ENCODE peak calls at places on chromosomes 11 and 22, in five cellular contexts. One of them, this sample, is unnamed.

GRCh38 chr11:32893091-32893946 is 708 bp downstream of the QSER1 start:
- DNase-seq in H1: peak
- DNase-seq in A549: peak
- DNase-seq in HepG2: peak
- DNase-seq in K562: peak
- DNase-seq in this sample: peak

GRCh38 chr11:118938491-118939411 is 13.0 kb upstream of the BCL9L start:
- DNase-seq in A549: no peak
- DNase-seq in H1: no peak
- DNase-seq in K562: no peak
- DNase-seq in HepG2: peak
- DNase-seq in this sample: peak

GRCh38 chr22:17880020-17880419 is 105.8 kb upstream of the BID start:
- DNase-seq in A549: no peak
- DNase-seq in K562: no peak
- DNase-seq in HepG2: no peak
- DNase-seq in H1: no peak
- DNase-seq in this sample: no peak

GRCh38 chr11:83306385-83307080 is 20.4 kb upstream of the CCDC90B start:
- DNase-seq in K562: no peak
- DNase-seq in H1: no peak
- DNase-seq in HepG2: no peak
- DNase-seq in A549: no peak
- DNase-seq in this sample: no peak

GRCh38 chr11:102467080-102467708 is 14.6 kb upstream of the TMEM123 start:
- DNase-seq in HepG2: no peak
- DNase-seq in A549: no peak
- DNase-seq in K562: no peak
- DNase-seq in H1: no peak
- DNase-seq in this sample: no peak

GRCh38 chr11:102422817-102423725 is 29.5 kb downstream of the TMEM123 start:
- DNase-seq in K562: no peak
- DNase-seq in A549: no peak
- DNase-seq in HepG2: no peak
- DNase-seq in H1: no peak
- DNase-seq in this sample: no peak

GRCh38 chr11:115672999-115673411 is 168.8 kb upstream of the CADM1 start:
- DNase-seq in A549: no peak
- DNase-seq in HepG2: no peak
- DNase-seq in H1: no peak
- DNase-seq in K562: no peak
- DNase-seq in this sample: peak

GRCh38 chr11:70220136-70220535 is 17.0 kb downstream of the FADD start:
- DNase-seq in HepG2: no peak
- DNase-seq in H1: no peak
- DNase-seq in A549: no peak
- DNase-seq in K562: no peak
- DNase-seq in this sample: no peak

GRCh38 chr11:96278039-96278897 is 64.7 kb downstream of the MAML2 start:
- DNase-seq in A549: no peak
- DNase-seq in K562: no peak
- DNase-seq in H1: no peak
- DNase-seq in HepG2: no peak
- DNase-seq in this sample: peak

GRCh38 chr22:22345781-22346180 is 101.2 kb downstream of the VPREB1 start:
- DNase-seq in H1: no peak
- DNase-seq in K562: no peak
- DNase-seq in HepG2: no peak
- DNase-seq in A549: no peak
- DNase-seq in this sample: no peak

GRCh38 chr11:27192184-27192583 is 151.6 kb downstream of the BBOX1 start:
- DNase-seq in K562: no peak
- DNase-seq in A549: no peak
- DNase-seq in H1: no peak
- DNase-seq in HepG2: no peak
- DNase-seq in this sample: no peak

GRCh38 chr11:85766801-85767200 is 44.1 kb downstream of the SYTL2 start:
- DNase-seq in HepG2: no peak
- DNase-seq in H1: no peak
- DNase-seq in A549: no peak
- DNase-seq in K562: no peak
- DNase-seq in this sample: peak

GRCh38 chr11:104319396-104319795 is 155.4 kb upstream of the PDGFD start:
- DNase-seq in A549: no peak
- DNase-seq in H1: no peak
- DNase-seq in HepG2: no peak
- DNase-seq in K562: no peak
- DNase-seq in this sample: no peak

GRCh38 chr11:47847892-47848635 is at the start of gene NUP160:
- DNase-seq in HepG2: peak
- DNase-seq in K562: peak
- DNase-seq in A549: peak
- DNase-seq in H1: peak
- DNase-seq in this sample: peak

GRCh38 chr11:69447786-69448185 is 33.7 kb upstream of the LINC01488 start:
- DNase-seq in HepG2: no peak
- DNase-seq in K562: no peak
- DNase-seq in H1: no peak
- DNase-seq in A549: no peak
- DNase-seq in this sample: no peak

GRCh38 chr11:112784323-112785073 is 176.7 kb upstream of the NCAM1 start:
- DNase-seq in A549: no peak
- DNase-seq in K562: no peak
- DNase-seq in H1: no peak
- DNase-seq in HepG2: no peak
- DNase-seq in this sample: no peak

GRCh38 chr11:48210052-48210451 is 6.6 kb upstream of the OR4B1 start:
- DNase-seq in HepG2: peak
- DNase-seq in K562: peak
- DNase-seq in A549: peak
- DNase-seq in H1: no peak
- DNase-seq in this sample: peak

GRCh38 chr11:2593393-2593950 is 106.3 kb downstream of the KCNQ1OT1 start:
- DNase-seq in HepG2: no peak
- DNase-seq in H1: no peak
- DNase-seq in K562: peak
- DNase-seq in A549: no peak
- DNase-seq in this sample: no peak

GRCh38 chr11:12117200-12117995 is 7.0 kb downstream of the MICAL2 start:
- DNase-seq in HepG2: no peak
- DNase-seq in K562: no peak
- DNase-seq in H1: no peak
- DNase-seq in A549: no peak
- DNase-seq in this sample: peak

GRCh38 chr11:117095301-117096139 is 2.7 kb downstream of the SIK3 start:
- DNase-seq in K562: peak
- DNase-seq in H1: no peak
- DNase-seq in A549: no peak
- DNase-seq in HepG2: peak
- DNase-seq in this sample: peak

GRCh38 chr22:29954203-29954855 is 71.4 kb downstream of the MTMR3 start:
- DNase-seq in H1: no peak
- DNase-seq in A549: no peak
- DNase-seq in HepG2: no peak
- DNase-seq in K562: peak
- DNase-seq in this sample: no peak

GRCh38 chr22:50399751-50400331 is 56.7 kb downstream of the PPP6R2 start:
- DNase-seq in HepG2: peak
- DNase-seq in K562: peak
- DNase-seq in H1: peak
- DNase-seq in A549: peak
- DNase-seq in this sample: no peak

GRCh38 chr11:85805387-85805786 is 5.6 kb downstream of the SYTL2 start:
- DNase-seq in A549: no peak
- DNase-seq in K562: no peak
- DNase-seq in H1: no peak
- DNase-seq in HepG2: no peak
- DNase-seq in this sample: peak

GRCh38 chr11:33721291-33721840 is 14.9 kb downstream of the CD59 start:
- DNase-seq in HepG2: no peak
- DNase-seq in K562: no peak
- DNase-seq in A549: no peak
- DNase-seq in H1: no peak
- DNase-seq in this sample: peak

GRCh38 chr11:20110908-20111669 is 49.2 kb downstream of the DBX1 start:
- DNase-seq in A549: peak
- DNase-seq in H1: peak
- DNase-seq in K562: peak
- DNase-seq in HepG2: peak
- DNase-seq in this sample: peak
- TF ChIP-seq MAFK in A549: no peak
- TF ChIP-seq MAFK in H1: no peak
- TF ChIP-seq MAFK in K562: no peak
- TF ChIP-seq MAFK in HepG2: no peak
- TF ChIP-seq MAFK in this sample: no peak

DNA sequence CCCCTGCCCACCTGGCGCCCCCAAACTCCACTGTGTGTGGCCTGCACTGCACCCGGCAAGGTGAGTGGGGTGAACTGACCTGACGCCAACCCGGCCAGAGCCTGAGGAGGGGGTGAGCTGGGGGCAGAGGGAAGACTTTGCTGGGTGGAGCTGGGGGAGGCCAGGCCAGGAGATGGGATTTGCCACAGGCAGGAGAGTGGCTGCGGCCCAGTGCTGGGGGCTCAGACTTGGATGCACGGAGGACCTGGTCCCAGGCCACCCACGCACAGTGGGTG is 17.8 kb upstream of the FLRT1 start:
- DNase-seq in K562: no peak
- DNase-seq in A549: no peak
- DNase-seq in HepG2: no peak
- DNase-seq in H1: no peak
- DNase-seq in this sample: no peak
- TF ChIP-seq RAD21 in K562: no peak
- TF ChIP-seq RAD21 in A549: no peak
- TF ChIP-seq RAD21 in HepG2: no peak
- TF ChIP-seq RAD21 in H1: no peak
- TF ChIP-seq RAD21 in this sample: no peak

DNA sequence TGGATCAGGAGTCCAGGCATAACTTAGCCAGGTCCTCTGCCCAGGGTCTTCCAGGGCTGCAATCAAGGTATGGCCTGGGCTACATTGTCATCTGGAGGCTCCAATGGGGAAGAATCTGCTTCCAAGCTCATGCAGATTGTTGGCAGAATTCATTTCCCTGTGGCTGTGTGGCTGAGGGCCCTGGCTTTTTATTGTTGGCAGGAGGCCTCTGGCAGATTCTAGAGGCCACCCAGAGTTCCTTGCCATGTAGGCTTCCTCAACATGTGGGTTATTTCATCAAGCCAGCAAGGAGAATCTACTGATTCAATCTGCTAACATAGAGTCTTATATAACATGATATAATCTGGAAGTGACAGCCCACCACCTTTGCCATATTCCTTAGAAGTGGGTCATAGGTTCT is 16.4 kb upstream of the EP300 start:
- DNase-seq in H1: no peak
- DNase-seq in A549: no peak
- DNase-seq in HepG2: no peak
- DNase-seq in K562: no peak
- DNase-seq in this sample: no peak
- TF ChIP-seq MAFK in H1: no peak
- TF ChIP-seq MAFK in A549: no peak
- TF ChIP-seq MAFK in HepG2: no peak
- TF ChIP-seq MAFK in K562: no peak
- TF ChIP-seq MAFK in this sample: no peak

GRCh38 chr22:32205974-32206773 is 1.3 kb upstream of the RFPL2 start:
- DNase-seq in HepG2: no peak
- DNase-seq in A549: peak
- DNase-seq in K562: no peak
- DNase-seq in H1: peak
- DNase-seq in this sample: no peak

GRCh38 chr22:32204856-32205722 is at the start of gene RFPL2:
- DNase-seq in H1: peak
- DNase-seq in K562: no peak
- DNase-seq in HepG2: peak
- DNase-seq in A549: peak
- DNase-seq in this sample: peak

GRCh38 chr22:32202539-32203180 is 2.2 kb downstream of the RFPL2 start:
- DNase-seq in H1: peak
- DNase-seq in K562: peak
- DNase-seq in A549: peak
- DNase-seq in HepG2: peak
- DNase-seq in this sample: peak

GRCh38 chr22:32203181-32204105 is 1.4 kb downstream of the RFPL2 start:
- DNase-seq in A549: peak
- DNase-seq in H1: peak
- DNase-seq in K562: no peak
- DNase-seq in HepG2: no peak
- DNase-seq in this sample: no peak

DNA sequence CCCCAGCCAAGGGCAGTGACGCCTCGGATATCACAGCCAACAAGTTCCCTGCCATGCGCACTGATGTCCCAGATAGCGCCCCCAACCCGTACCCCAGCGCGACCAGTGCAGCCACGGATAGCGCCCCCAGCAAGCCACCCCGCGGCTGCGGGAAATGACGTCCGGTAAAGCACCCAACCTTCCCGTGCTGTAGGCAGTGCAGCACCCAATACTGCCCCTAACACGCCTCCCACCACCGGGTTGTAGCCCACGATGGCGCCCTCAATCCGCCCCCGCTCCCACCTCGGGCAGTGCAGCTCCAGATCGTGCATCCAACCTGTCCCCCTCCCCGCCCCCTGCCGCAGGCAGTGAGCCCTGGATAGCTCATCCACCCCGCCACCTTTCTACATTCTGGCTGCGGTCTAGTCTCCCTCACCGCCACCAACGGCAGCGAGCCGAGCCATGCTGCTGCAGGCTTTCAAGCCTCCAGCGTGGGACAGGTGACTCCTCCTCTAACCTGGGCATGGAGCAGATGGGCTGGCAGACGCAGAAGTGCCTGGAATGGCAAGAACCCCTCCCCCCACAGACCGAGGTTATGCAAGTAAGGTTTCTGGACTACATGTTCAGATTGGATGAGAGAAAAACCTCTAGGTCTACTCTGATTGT is 540 bp downstream of the RFPL2 start:
- DNase-seq in A549: peak
- DNase-seq in H1: peak
- DNase-seq in HepG2: peak
- DNase-seq in K562: no peak
- DNase-seq in this sample: no peak
- TF ChIP-seq RAD21 in A549: no peak
- TF ChIP-seq RAD21 in H1: no peak
- TF ChIP-seq RAD21 in HepG2: no peak
- TF ChIP-seq RAD21 in K562: no peak
- TF ChIP-seq RAD21 in this sample: no peak

This sample was measured in IMR-90.